ENCODE peak calls at places on chromosomes 12 and 14, in nine cellular contexts. J, Q, N, C, S, I, W, A and X are unnamed samples.

GRCh38 chr14:104681689-104682074 is 7.7 kb upstream of the INF2 start:
- DNase-seq in C (peak; percentile 95), I (no peak), A (peak; percentile 87), S (peak; percentile 88), Q (peak; percentile 85), J (peak; percentile 92), N (no peak), W (no peak), X (peak; percentile 87)

GRCh38 chr12:102682698-102683289 is 202.4 kb upstream of the IGF1 start:
- DNase-seq in A (no peak), J (no peak), C (no peak), W (no peak), S (no peak), N (no peak), I (no peak), Q (no peak), X (no peak)

GRCh38 chr12:114884535-114884934 is 200.6 kb upstream of the TBX3 start:
- DNase-seq in I (no peak), Q (no peak), W (no peak), A (no peak), N (no peak), J (no peak), C (no peak), S (no peak), X (no peak)

GRCh38 chr12:52823761-52824450 is 10.0 kb upstream of the KRT4 start:
- DNase-seq in I (no peak), N (no peak), Q (no peak), C (no peak), J (no peak), W (no peak), A (no peak), S (no peak), X (no peak)

GRCh38 chr14:24721772-24722171 is 87.8 kb upstream of the GZMB start:
- DNase-seq in W (no peak), A (no peak), S (no peak), J (no peak), Q (no peak), I (no peak), N (no peak), C (no peak), X (no peak)

GRCh38 chr12:50720085-50720484 is 43.8 kb upstream of the ATF1 start:
- DNase-seq in W (no peak), A (no peak), C (no peak), S (no peak), J (no peak), Q (no peak), N (no peak), I (no peak), X (no peak)

GRCh38 chr12:96985515-96986362 is 78.7 kb downstream of the NEDD1 start:
- DNase-seq in S (peak; percentile 16), W (peak; percentile 22), N (peak; percentile 61), I (peak; percentile 34), C (peak; percentile 69), J (no peak), Q (peak; percentile 18), A (no peak), X (no peak)

GRCh38 chr12:11868027-11868426 is 202.7 kb upstream of the BCL2L14 start:
- DNase-seq in W (no peak), S (no peak), N (no peak), I (no peak), Q (no peak), A (no peak), J (no peak), C (no peak), X (no peak)

GRCh38 chr12:100986595-100987547 is 192.3 kb downstream of the ANO4 start:
- DNase-seq in N (no peak), S (no peak), I (no peak), C (peak; percentile 66), A (no peak), W (no peak), Q (no peak), J (no peak), X (no peak)

GRCh38 chr12:102010265-102010994 is 51.4 kb downstream of the WASHC3 start:
- DNase-seq in J (no peak), A (no peak), W (no peak), S (no peak), Q (no peak), C (no peak), I (no peak), N (no peak), X (peak; percentile 40)

GRCh38 chr12:132275110-132275531 is 54.3 kb downstream of the GALNT9 start:
- DNase-seq in Q (no peak), S (peak; percentile 99), N (peak; percentile 14), C (peak; percentile 92), W (no peak), I (no peak), J (no peak), A (peak; percentile 65), X (peak; percentile 15)

GRCh38 chr14:44898547-44898946 is 63.2 kb downstream of the KLHL28 start:
- DNase-seq in A (no peak), S (no peak), Q (no peak), N (no peak), I (no peak), W (no peak), C (peak; percentile 49), J (no peak), X (peak; percentile 23)

GRCh38 chr12:122421263-122421814 is 1.1 kb downstream of the CLIP1 start:
- DNase-seq in W (no peak), C (peak; percentile 52), J (peak; percentile 31), Q (peak; percentile 59), I (no peak), A (peak; percentile 37), N (peak; percentile 33), S (no peak), X (no peak)

GRCh38 chr12:3138896-3139590 is 61.9 kb downstream of the TSPAN9 start:
- DNase-seq in J (no peak), W (no peak), Q (no peak), I (no peak), N (no peak), C (no peak), S (no peak), A (no peak), X (no peak)

GRCh38 chr12:24069532-24070395 is 120.3 kb upstream of the SOX5 start:
- DNase-seq in W (no peak), S (no peak), A (no peak), N (no peak), C (no peak), J (no peak), I (no peak), Q (no peak), X (peak; percentile 45)

GRCh38 chr12:58833844-58834243 is 86.5 kb downstream of the LRIG3 start:
- DNase-seq in J (no peak), A (no peak), C (no peak), W (no peak), I (no peak), N (peak; percentile 67), S (no peak), Q (no peak), X (peak; percentile 32)

GRCh38 chr14:35261774-35262173 is 30.4 kb upstream of the PSMA6 start:
- DNase-seq in W (no peak), I (no peak), Q (no peak), N (no peak), J (no peak), A (no peak), C (no peak), S (no peak), X (peak; percentile 31)

GRCh38 chr12:56591111-56591510 is 39.0 kb downstream of the BAZ2A start:
- DNase-seq in Q (no peak), J (no peak), C (no peak), W (no peak), S (no peak), I (no peak), A (no peak), N (peak; percentile 52), X (no peak)

GRCh38 chr12:23585156-23585781 is 364.2 kb downstream of the SOX5 start:
- DNase-seq in W (no peak), C (no peak), A (no peak), Q (no peak), I (no peak), S (no peak), N (no peak), J (no peak), X (no peak)

GRCh38 chr12:33223956-33224355 is 215.7 kb downstream of the SYT10 start:
- DNase-seq in I (no peak), A (no peak), S (no peak), W (no peak), J (no peak), N (no peak), Q (no peak), C (no peak), X (no peak)

GRCh38 chr12:110639336-110640178 is 25.6 kb downstream of the TCTN1 start:
- DNase-seq in I (no peak), A (no peak), S (no peak), N (no peak), W (no peak), J (no peak), Q (no peak), C (peak; percentile 48), X (peak; percentile 46)

GRCh38 chr14:96165493-96166474 is 38.9 kb upstream of the BDKRB2 start:
- DNase-seq in A (no peak), Q (no peak), I (no peak), N (no peak), C (no peak), W (no peak), S (no peak), J (no peak), X (no peak)

GRCh38 chr14:64807588-64807987 is 72.1 kb downstream of the SPTB start:
- DNase-seq in S (no peak), W (no peak), I (no peak), Q (no peak), N (no peak), C (no peak), J (peak; percentile 76), A (no peak), X (no peak)

GRCh38 chr14:94124582-94125377 is 4.6 kb downstream of the IFI27L2 start:
- DNase-seq in C (no peak), I (no peak), J (no peak), Q (no peak), W (no peak), A (no peak), S (no peak), N (no peak), X (no peak)

GRCh38 chr14:20429801-20430669 is 5.9 kb downstream of the KLHL33 start:
- DNase-seq in Q (no peak), S (no peak), W (no peak), N (peak; percentile 28), J (peak; percentile 39), I (no peak), A (no peak), C (no peak), X (no peak)

GRCh38 chr12:79300199-79300568 is 390.6 kb downstream of the PAWR start:
- DNase-seq in N (no peak), W (no peak), S (no peak), Q (no peak), A (no peak), J (no peak), C (no peak), I (no peak), X (no peak)

GRCh38 chr12:120965534-120966091 is 12.7 kb upstream of the HNF1A start:
- DNase-seq in J (no peak), A (no peak), I (no peak), C (no peak), W (no peak), N (no peak), S (no peak), Q (no peak), X (no peak)

GRCh38 chr14:37974421-37974820 is 233.3 kb upstream of the SSTR1 start:
- DNase-seq in J (no peak), S (no peak), I (no peak), N (no peak), C (peak; percentile 6), Q (no peak), W (no peak), A (no peak), X (no peak)

GRCh38 chr12:1398673-1399072 is 195.7 kb downstream of the FBXL14 start:
- DNase-seq in Q (no peak), N (no peak), I (no peak), W (no peak), J (no peak), S (no peak), A (no peak), C (no peak), X (no peak)